ENCODE peak calls at places on chromosomes 1 and 21, in seven cellular contexts. X is GM12878, Q is HCT116, I is HepG2, E is K562, T is SK-N-SH, L is H1. N is an unnamed sample.
A peak's percentile ranks its signal among the peaks of the same experiment; 100 is the strongest.

GRCh38 chr1:234500269-234500668 is 21.3 kb upstream of the TARBP1 start:
- DNase-seq in T (no peak), I (no peak), X (no peak), E (no peak), L (no peak), Q (no peak), N (no peak)

GRCh38 chr1:184595609-184596008 is 159.0 kb downstream of the EDEM3 start:
- DNase-seq in X (no peak), Q (no peak), L (no peak), E (no peak), T (no peak), I (no peak), N (no peak)

GRCh38 chr1:66434096-66434495 is 99.9 kb upstream of the SGIP1 start:
- DNase-seq in I (no peak), T (no peak), X (no peak), E (no peak), L (no peak), Q (no peak), N (no peak)

GRCh38 chr21:22120616-22121266 is 1122.5 kb downstream of the NCAM2 start:
- DNase-seq in E (peak; percentile 11), X (no peak), L (peak; percentile 48), T (no peak), Q (no peak), I (no peak), N (no peak)

GRCh38 chr21:46056450-46056903 is 41.4 kb upstream of the COL6A2 start:
- DNase-seq in T (no peak), Q (no peak), L (peak; percentile 52), I (no peak), E (no peak), X (no peak), N (no peak)

GRCh38 chr1:113021430-113022085 is 51.4 kb upstream of the LRIG2 start:
- DNase-seq in Q (no peak), L (no peak), X (no peak), E (no peak), T (no peak), I (peak; percentile 74), N (peak; percentile 65)

GRCh38 chr1:199007423-199007822 is 368.6 kb downstream of the PTPRC start:
- DNase-seq in Q (no peak), X (no peak), I (no peak), L (no peak), E (no peak), T (no peak), N (no peak)

GRCh38 chr1:160993544-160993943 is 27.4 kb downstream of the F11R start:
- DNase-seq in Q (no peak), L (no peak), T (peak; percentile 45), E (no peak), X (no peak), I (peak; percentile 33), N (no peak)

GRCh38 chr1:221431068-221431651 is 310.7 kb downstream of the DUSP10 start:
- DNase-seq in L (no peak), I (no peak), Q (no peak), X (no peak), E (no peak), T (no peak), N (no peak)

GRCh38 chr21:29403922-29404538 is 105.3 kb downstream of the BACH1 start:
- DNase-seq in T (no peak), L (no peak), I (no peak), Q (no peak), X (no peak), E (no peak), N (no peak)

GRCh38 chr1:41658444-41659158 is 174.1 kb upstream of the EDN2 start:
- DNase-seq in X (no peak), I (no peak), Q (no peak), T (peak; percentile 70), E (no peak), L (no peak), N (no peak)

GRCh38 chr1:209808059-209808494 is 2.1 kb upstream of the IRF6 start:
- DNase-seq in Q (no peak), E (peak; percentile 78), I (peak; percentile 15), L (no peak), X (no peak), T (peak; percentile 82), N (no peak)

GRCh38 chr1:71196685-71197084 is 115.8 kb upstream of the ZRANB2 start:
- DNase-seq in Q (no peak), E (no peak), L (no peak), T (peak; percentile 22), I (no peak), X (no peak), N (peak; percentile 4)

GRCh38 chr1:116569776-116570357 is 959 bp downstream of the CD58 start:
- DNase-seq in T (no peak), X (no peak), I (peak; percentile 50), E (peak; percentile 83), Q (peak; percentile 27), L (no peak), N (no peak)

GRCh38 chr1:38785285-38786039 is 74.1 kb downstream of the RRAGC start:
- DNase-seq in X (no peak), I (no peak), E (peak; percentile 61), L (no peak), Q (no peak), T (no peak), N (no peak)

GRCh38 chr21:45780647-45781046 is 137.1 kb downstream of the PCBP3 start:
- DNase-seq in Q (no peak), I (no peak), L (no peak), X (no peak), E (no peak), T (no peak), N (no peak)

GRCh38 chr1:159829822-159830455 is 3.3 kb downstream of the SLAMF8 start:
- DNase-seq in X (no peak), I (no peak), Q (no peak), T (no peak), L (no peak), E (no peak), N (no peak)

GRCh38 chr1:6723621-6724428 is 22.2 kb upstream of the DNAJC11 start:
- DNase-seq in E (no peak), X (no peak), T (no peak), I (peak; percentile 30), Q (no peak), L (no peak), N (no peak)

GRCh38 chr1:218665216-218665615 is 320.1 kb downstream of the TGFB2 start:
- DNase-seq in E (no peak), X (no peak), L (no peak), T (no peak), Q (no peak), I (no peak), N (peak; percentile 29)

GRCh38 chr1:12309783-12310742 is 80.2 kb downstream of the VPS13D start:
- DNase-seq in I (no peak), Q (no peak), T (no peak), E (no peak), X (no peak), L (no peak), N (no peak)
- TF ChIP-seq JUND in I (no peak), Q (no peak), T (no peak), E (no peak), X (no peak), L (no peak), N (no peak)

GRCh38 chr1:14909273-14909672 is 244.3 kb upstream of the TMEM51 start:
- DNase-seq in X (no peak), I (no peak), T (no peak), Q (no peak), E (no peak), L (no peak), N (no peak)

GRCh38 chr1:14912831-14913230 is 240.7 kb upstream of the TMEM51 start:
- DNase-seq in T (no peak), E (no peak), X (no peak), Q (no peak), L (no peak), I (no peak), N (no peak)

GRCh38 chr1:14909920-14910466 is 243.6 kb upstream of the TMEM51 start:
- DNase-seq in L (no peak), X (no peak), Q (no peak), E (no peak), T (no peak), I (no peak), N (no peak)

GRCh38 chr1:14913475-14914155 is 239.9 kb upstream of the TMEM51 start:
- DNase-seq in E (no peak), T (no peak), Q (no peak), I (no peak), L (no peak), X (peak; percentile 65), N (no peak)

DNA sequence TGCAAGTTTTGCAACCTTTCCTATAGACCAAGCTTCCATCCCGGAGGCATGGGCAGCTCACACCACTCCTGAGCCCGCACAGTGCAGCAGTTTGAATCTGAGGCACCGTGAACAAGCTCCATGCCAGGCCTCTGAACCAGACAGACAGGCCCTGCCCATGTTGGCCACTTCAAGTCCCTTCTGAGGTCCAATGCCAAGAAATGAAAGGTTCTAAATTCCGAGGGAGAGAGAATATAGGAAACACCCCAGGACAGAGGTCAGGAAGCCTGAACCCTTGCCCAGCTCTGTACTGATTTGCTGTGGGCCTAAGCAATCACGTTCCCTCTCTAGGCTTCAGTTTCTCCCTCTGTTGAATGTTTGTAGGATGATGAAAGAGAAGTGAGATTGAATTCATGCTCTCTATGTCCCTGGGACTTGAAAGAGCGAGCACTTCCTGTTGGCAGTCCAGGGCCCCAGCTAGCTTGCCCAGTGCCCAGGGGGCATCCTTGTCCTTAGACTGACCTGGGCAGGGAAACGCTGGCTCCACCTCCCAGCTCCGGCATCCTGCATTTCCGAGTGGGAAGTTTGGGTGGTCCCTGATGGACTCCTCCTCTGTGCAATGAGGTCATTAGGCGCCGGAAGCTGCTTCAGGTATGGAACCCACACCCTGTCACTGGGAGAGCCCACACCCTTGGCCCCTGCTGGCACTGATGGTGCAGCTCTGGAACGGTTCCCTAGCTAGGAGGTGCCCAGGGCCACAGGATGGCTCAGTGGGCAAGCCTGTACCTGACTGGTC is 242.4 kb upstream of the TMEM51 start:
- DNase-seq in X (no peak), L (no peak), I (no peak), E (no peak), Q (no peak), T (no peak), N (peak; percentile 86)
- TF ChIP-seq JUND in X (no peak), L (no peak), I (no peak), E (no peak), Q (no peak), T (no peak), N (no peak)

DNA sequence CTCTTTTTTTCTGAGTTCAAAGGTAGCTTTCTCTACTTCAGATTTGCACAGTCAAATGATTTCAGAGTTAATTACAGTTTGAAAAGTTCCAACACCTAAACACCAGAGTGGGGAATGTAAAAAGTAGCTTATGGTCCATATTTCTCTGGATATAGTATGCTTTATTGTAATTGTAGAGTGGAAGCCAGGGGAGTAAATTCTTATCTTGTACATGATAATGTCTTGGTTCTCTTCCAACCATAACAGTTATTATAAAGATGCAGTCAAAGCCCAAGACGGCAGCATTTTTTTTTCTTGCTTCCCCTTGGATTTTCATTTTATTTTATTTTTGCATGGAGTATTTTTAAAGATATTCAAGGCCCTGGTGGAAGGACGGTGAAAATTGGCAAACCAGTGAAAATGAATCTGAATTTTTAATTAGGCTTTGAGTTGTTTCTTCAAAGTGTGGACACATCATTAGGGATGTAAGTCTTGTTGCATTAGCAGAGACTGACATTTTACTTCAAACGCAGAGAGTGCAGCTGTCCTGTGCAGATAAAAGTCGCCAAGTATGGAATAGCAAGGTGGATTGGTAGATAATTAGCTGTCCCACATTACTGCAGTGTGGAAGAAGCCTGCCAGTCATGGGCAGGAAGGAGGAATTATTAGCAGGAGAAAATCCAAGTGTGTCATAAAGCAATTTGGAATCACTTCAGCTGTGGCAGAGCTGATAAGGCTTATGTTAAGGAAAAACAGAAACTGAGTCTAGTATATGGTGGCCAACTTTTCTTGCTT is 11.3 kb downstream of the CACHD1 start:
- DNase-seq in L (no peak), I (no peak), Q (no peak), E (no peak), X (no peak), T (peak; percentile 33), N (no peak)
- TF ChIP-seq JUND in L (no peak), I (no peak), Q (no peak), E (no peak), X (no peak), T (no peak), N (no peak)

GRCh38 chr21:26840912-26841311 is 4.3 kb downstream of the ADAMTS1 start:
- DNase-seq in L (no peak), T (peak; percentile 29), I (no peak), Q (no peak), E (no peak), X (no peak), N (peak; percentile 58)
- TF ChIP-seq JUND in L (no peak), T (no peak), I (no peak), Q (no peak), E (no peak), X (no peak), N (no peak)

N was measured in T47D.